ENCODE peak calls at places on chromosomes 3 and 15, in five cellular contexts. T is aorta, C is cardiac muscle cell, N is tibial artery, V is HCT116. A is an unnamed sample. For H3K4me1, the result is how much of the 10 kb centered on the place peaks cover.

GRCh38 chr15:84658080-84658787 is at the start of gene NMB:
- DNase-seq in T (peak), C (peak), N (peak), V (peak), A (peak)

GRCh38 chr3:50356553-50356952 is 2.8 kb downstream of the TMEM115 start:
- DNase-seq in T (no peak), C (no peak), N (no peak), V (no peak), A (no peak)

GRCh38 chr15:45429974-45430792 is 51.8 kb upstream of the GATM start:
- DNase-seq in T (peak), C (peak), N (no peak), V (no peak), A (peak)

GRCh38 chr3:98918586-98918985 is 17.1 kb upstream of the DCBLD2 start:
- DNase-seq in T (no peak), C (no peak), N (no peak), V (no peak), A (no peak)

GRCh38 chr15:64806509-64806908 is 18.9 kb downstream of the PIF1 start:
- DNase-seq in T (no peak), C (no peak), N (no peak), V (no peak), A (no peak)

GRCh38 chr3:11477286-11477935 is 166.3 kb downstream of the VGLL4 start:
- DNase-seq in T (no peak), C (no peak), N (no peak), V (no peak), A (peak)

GRCh38 chr3:135576786-135577185 is 388.7 kb upstream of the PPP2R3A start:
- DNase-seq in T (no peak), C (no peak), N (no peak), V (no peak), A (no peak)

GRCh38 chr15:65903296-65904073 is 34.2 kb downstream of the RAB11A start:
- DNase-seq in T (no peak), C (peak), N (no peak), V (no peak), A (no peak)

GRCh38 chr3:52392216-52392930 is 52.5 kb downstream of the SEMA3G start:
- DNase-seq in T (no peak), C (no peak), N (no peak), V (no peak), A (no peak)

GRCh38 chr3:43692085-43692484 is 1.3 kb downstream of the ABHD5 start:
- DNase-seq in T (no peak), C (no peak), N (no peak), V (no peak), A (no peak)

GRCh38 chr15:44315164-44315563 is 26.6 kb downstream of the GOLM2 start:
- DNase-seq in T (no peak), C (no peak), N (no peak), V (no peak), A (no peak)

GRCh38 chr15:77804210-77804609 is 171.5 kb upstream of the LINGO1 start:
- DNase-seq in T (no peak), C (peak), N (no peak), V (no peak), A (no peak)

GRCh38 chr3:102460579-102460978 is 25.8 kb downstream of the ZPLD1 start:
- DNase-seq in T (no peak), C (no peak), N (no peak), V (no peak), A (no peak)

GRCh38 chr3:14486460-14486859 is 53.7 kb downstream of the GRIP2 start:
- DNase-seq in T (peak), C (no peak), N (no peak), V (no peak), A (no peak)

GRCh38 chr3:44439499-44440295 is 37.8 kb downstream of the ZNF445 start:
- DNase-seq in T (peak), C (peak), N (peak), V (no peak), A (peak)

GRCh38 chr3:171323934-171324535 is 136.2 kb downstream of the TNIK start:
- DNase-seq in T (no peak), C (no peak), N (no peak), V (no peak), A (no peak)

GRCh38 chr3:141000027-141000663 is 51.0 kb upstream of the SPSB4 start:
- DNase-seq in T (peak), C (peak), N (peak), V (peak), A (peak)

GRCh38 chr3:126567696-126568438 is 9.1 kb upstream of the C3orf22 start:
- DNase-seq in T (no peak), C (no peak), N (no peak), V (no peak), A (no peak)

GRCh38 chr15:80231371-80231770 is 20.6 kb downstream of the CTXND1 start:
- DNase-seq in T (no peak), C (no peak), N (no peak), V (no peak), A (no peak)

GRCh38 chr15:91456921-91457320 is 356.9 kb downstream of the SV2B start:
- DNase-seq in T (no peak), C (no peak), N (no peak), V (no peak), A (no peak)

GRCh38 chr3:16132926-16133325 is 41.6 kb upstream of the GALNT15 start:
- DNase-seq in T (no peak), C (no peak), N (no peak), V (no peak), A (peak)

DNA sequence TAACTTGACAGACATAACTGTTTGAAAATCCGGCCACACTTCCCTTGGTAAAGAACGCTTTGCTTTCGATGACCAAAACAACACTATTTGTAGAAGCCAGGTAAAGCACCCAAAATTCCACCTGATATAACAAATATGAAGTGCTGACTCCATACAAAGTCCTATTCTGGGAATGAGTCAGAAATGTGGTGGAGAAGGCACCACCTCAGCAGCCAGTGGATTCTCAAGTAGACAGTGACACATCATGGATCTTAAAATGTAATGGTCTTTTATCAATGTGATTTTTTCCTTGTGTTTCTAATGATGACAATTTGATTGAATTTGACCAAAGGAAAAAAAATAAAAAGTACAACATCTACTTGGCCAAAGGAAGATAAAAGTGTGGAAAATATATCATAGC is 135.0 kb upstream of the WNT5A start:
- DNase-seq in T (no peak), C (no peak), N (no peak), V (no peak), A (no peak)
- H3K4me1 ChIP-seq in T (under half), C (under half), N (under half), V (under half), A (under half)

DNA sequence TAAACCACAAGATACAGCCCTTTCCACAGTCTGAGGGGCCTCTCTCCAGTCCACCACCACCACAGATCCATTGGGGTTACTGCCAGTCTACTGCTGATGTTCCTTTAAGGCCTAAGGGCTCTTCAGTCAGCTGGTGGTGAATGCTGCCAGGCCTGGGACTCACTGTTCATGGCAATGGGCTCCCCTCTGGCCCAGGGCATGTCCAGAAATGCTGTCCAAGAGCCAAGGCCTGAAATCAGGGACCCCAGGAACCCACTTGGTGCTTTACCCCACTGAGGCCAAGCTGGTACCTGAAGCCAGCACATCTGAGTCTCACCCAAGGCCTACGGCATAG is 128.6 kb upstream of the CBLB start:
- DNase-seq in T (no peak), C (no peak), N (no peak), V (no peak), A (no peak)
- H3K27ac ChIP-seq in T (no peak), C (no peak), N (no peak), V (no peak), A (no peak)

GRCh38 chr15:99504071-99504822 is 61.5 kb upstream of the MEF2A start:
- DNase-seq in T (no peak), C (no peak), N (no peak), V (no peak), A (no peak)
- H3K4me1 ChIP-seq in T (under half), C (under half), N (under half), V (under half), A (under half)

DNA sequence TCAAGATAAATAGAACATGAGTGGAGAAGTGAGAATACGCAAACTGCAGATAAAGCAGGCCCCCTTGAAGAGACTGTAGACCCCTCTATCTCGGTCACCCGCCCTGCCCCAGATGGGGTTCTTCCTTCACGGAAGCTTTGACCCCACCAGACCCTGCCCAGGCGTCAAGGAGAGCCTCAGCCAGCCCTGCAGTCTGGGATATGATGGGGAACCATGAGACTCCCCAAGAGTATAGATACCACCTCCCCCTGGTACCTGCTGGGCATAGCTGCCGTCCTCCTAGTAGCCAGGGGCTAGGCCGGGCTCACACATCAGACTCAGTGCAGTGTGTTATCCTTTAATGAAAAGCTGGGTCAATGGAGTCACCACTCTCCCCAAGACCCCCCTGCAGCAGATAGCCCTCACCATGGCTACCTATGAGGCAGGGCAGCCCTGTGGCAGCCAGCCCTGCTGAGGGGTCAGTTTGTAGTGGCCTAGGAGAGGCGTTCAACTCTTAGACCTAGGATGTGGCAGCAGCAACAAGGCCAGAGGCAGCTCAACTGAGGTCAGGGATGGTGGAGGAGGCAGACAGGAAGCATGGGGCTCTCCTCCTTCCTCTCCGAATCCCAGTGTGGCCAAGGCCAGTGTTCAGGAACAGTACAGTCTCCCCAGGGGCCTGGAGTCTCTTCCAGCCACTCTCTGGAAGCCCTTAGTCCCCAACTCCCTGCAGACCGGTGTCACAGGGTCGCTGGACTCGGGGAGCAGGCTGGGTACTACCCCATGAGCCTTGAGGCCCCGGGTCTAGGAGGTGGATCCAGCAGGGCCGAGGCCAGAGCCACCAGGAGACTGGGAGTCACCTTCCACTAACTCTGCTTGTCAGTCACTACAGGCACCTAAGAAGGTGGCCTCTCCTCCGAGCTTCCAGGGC is 26.1 kb downstream of the PLXNB1 start:
- DNase-seq in T (peak), C (no peak), N (peak), V (no peak), A (peak)
- H3K27ac ChIP-seq in T (peak), C (no peak), N (peak), V (no peak), A (peak)

DNA sequence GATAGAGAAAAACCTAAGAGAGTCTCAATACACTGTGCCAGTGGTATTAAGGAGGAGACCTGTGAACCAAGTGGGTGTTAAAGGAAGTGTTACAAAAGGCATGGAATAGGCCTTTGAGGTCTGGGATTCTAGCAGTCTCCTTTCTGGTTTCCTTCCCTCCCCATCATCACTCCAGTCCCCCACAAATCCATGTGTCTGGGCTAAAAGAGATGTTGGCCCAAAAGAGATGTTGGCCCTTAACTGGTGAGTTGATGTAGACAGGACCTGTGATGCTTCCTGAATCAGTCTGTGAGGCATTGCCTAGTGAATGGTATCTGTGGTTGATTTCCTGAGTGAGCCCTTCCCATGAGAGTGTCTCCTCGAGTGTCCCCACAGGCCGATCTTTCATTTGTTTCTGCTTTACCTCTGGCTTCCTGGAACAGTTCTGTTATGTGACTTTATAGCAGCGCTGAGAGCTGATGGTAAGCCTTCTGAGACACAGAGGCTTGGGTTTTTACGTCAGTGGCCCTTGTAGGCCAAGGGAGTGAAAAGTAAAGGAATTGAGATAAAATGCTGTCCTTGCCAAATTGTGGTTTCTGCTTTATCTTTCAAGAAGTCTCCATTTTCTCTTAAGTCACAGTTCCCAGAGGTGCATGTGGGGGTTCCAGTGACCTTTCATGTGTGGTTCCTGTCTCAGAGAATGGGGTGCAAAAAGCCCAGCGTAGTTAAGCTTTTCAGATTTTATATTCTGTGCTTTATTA is 87.8 kb downstream of the KLHL25 start:
- DNase-seq in T (no peak), C (no peak), N (no peak), V (no peak), A (peak)
- H3K4me1 ChIP-seq in T (under half), C (half or more), N (under half), V (under half), A (under half)

GRCh38 chr3:22039156-22039555 is 288.1 kb upstream of the ZNF385D start:
- DNase-seq in T (no peak), C (no peak), N (no peak), V (no peak), A (no peak)
- H3K27ac ChIP-seq in T (no peak), C (no peak), N (no peak), V (no peak), A (no peak)

DNA sequence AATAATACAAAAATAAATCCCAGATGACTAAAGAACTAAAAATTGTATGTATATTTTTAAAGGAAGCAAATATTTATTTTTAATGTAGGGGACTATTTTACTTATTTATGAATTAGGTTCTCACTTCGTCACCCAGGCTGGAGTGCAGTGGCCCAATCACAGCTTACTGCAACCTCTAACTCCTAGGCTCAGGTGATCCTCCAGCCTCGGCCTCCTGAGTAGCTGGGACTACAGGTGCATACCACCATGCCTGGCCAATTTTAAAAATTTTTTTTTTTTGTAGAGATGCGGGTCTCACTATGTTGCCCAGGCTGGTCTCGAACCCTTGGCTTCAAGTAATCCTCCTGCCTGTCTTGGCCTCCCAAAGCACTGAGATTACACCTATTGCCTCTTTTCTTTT is 42.6 kb downstream of the CMTM7 start:
- DNase-seq in T (no peak), C (no peak), N (no peak), V (no peak), A (no peak)
- H3K4me1 ChIP-seq in T (under half), C (under half), N (under half), V (half or more), A (under half)

GRCh38 chr3:10463191-10464067 is 42.0 kb downstream of the ATP2B2 start:
- DNase-seq in T (no peak), C (no peak), N (no peak), V (no peak), A (no peak)

GRCh38 chr3:10466186-10466585 is 39.2 kb downstream of the ATP2B2 start:
- DNase-seq in T (no peak), C (no peak), N (no peak), V (no peak), A (no peak)

GRCh38 chr3:10465161-10465560 is 40.2 kb downstream of the ATP2B2 start:
- DNase-seq in T (no peak), C (no peak), N (no peak), V (no peak), A (no peak)

GRCh38 chr3:10462641-10463040 is 42.7 kb downstream of the ATP2B2 start:
- DNase-seq in T (no peak), C (no peak), N (no peak), V (no peak), A (no peak)

GRCh38 chr3:10464068-10464434 is 41.3 kb downstream of the ATP2B2 start:
- DNase-seq in T (no peak), C (no peak), N (no peak), V (no peak), A (no peak)
- H3K27ac ChIP-seq in T (no peak), C (no peak), N (no peak), V (no peak), A (no peak)

DNA sequence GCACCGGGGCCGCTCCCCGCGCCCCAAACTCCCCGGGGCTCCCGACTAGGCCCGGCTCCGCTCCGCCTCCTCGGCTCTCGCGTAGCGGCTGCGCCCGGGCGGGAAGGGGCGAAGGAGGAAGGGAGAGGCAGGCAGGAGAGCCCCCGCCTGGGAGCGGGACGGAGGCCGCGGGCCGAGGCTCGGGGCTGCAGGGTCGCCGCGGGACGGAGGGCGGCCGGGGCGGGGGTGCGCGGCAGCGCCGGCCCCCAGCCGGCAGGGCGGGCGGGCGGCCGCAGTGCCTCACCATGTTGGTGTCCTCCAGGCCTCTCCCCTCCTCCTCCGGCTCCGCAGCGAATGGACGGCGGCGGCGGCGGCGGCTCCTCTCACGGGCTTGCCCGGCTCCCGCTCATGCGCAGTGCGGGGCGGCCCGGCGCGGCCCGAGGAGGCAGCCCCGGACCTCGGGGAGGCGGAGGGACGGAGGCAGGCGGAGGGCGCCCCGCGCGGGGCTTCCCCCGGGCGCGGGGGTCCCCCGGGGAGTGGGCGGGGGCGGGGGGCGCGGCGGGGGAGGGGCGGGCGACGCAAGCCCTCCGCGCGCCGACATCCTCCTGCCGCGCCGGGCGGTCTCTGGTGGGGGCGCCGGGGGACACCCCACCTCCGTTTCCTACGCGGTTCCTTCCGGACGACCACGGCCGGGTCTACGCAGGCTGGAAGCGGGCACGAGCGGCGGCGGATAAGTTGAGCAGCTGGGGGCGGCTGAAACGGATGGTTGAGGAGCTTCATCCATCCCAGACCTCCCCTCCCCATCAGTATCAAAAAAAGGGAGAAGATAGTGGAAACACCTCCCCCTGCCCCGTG is at the start of gene DCUN1D1:
- DNase-seq in T (peak), C (peak), N (peak), V (peak), A (peak)
- H3K4me1 ChIP-seq in T (under half), C (under half), N (under half), V (under half), A (under half)